ENCODE peak calls at places on chromosome 2, in five cellular contexts. A is GM12878, Y is keratinocyte, B is tibial nerve, V is A549. U is an unnamed sample.

GRCh38 chr2:120473522-120474271 is 127.8 kb downstream of the INHBB start:
- DNase-seq in A (no peak), Y (peak), B (no peak), V (no peak), U (peak)

GRCh38 chr2:10405441-10405840 is 42.7 kb downstream of the ODC1 start:
- DNase-seq in A (no peak), Y (peak), B (no peak), V (peak), U (peak)

GRCh38 chr2:234768608-234769196 is 183.1 kb upstream of the SH3BP4 start:
- DNase-seq in A (no peak), Y (no peak), B (no peak), V (no peak), U (no peak)

GRCh38 chr2:3536682-3537632 is 17.6 kb upstream of the ADI1 start:
- DNase-seq in A (no peak), Y (no peak), B (peak), V (peak), U (no peak)

GRCh38 chr2:160384791-160385190 is 108.8 kb downstream of the RBMS1 start:
- DNase-seq in A (no peak), Y (no peak), B (no peak), V (no peak), U (no peak)

GRCh38 chr2:151861171-151861570 is 33.0 kb upstream of the ARL5A start:
- DNase-seq in A (no peak), Y (no peak), B (no peak), V (no peak), U (no peak)

GRCh38 chr2:120594856-120595685 is 140.6 kb upstream of the GLI2 start:
- DNase-seq in A (no peak), Y (peak), B (no peak), V (peak), U (peak)

GRCh38 chr2:101306410-101306809 is 2.1 kb downstream of the RNF149 start:
- DNase-seq in A (no peak), Y (no peak), B (no peak), V (no peak), U (no peak)

GRCh38 chr2:232292395-232293154 is 86.0 kb upstream of the ALPP start:
- DNase-seq in A (no peak), Y (no peak), B (peak), V (peak), U (no peak)

GRCh38 chr2:164606557-164606956 is 14.7 kb downstream of the GRB14 start:
- DNase-seq in A (no peak), Y (no peak), B (no peak), V (no peak), U (no peak)
- H3K27ac ChIP-seq in A (no peak), Y (no peak), B (peak), V (no peak), U (no peak)

DNA sequence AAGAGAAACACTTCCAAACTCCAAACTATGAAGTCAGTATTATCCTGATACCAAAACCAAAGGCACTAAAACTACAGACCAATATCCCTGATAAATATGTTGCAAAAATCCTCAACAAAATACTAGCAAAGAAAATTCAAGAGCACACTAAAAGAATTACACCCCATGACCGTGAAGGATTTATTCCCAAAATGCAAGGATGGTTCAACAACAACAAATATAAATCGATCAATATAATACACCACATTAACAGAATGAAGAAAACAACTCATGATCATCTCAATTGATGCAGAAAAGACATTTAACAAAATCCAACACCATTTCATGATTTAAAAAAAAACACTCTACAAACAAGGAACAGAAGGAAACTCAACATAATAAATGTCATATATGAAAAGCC is 50.5 kb downstream of the IWS1 start:
- DNase-seq in A (no peak), Y (no peak), B (no peak), V (no peak), U (no peak)
- H3K27ac ChIP-seq in A (no peak), Y (no peak), B (no peak), V (no peak), U (no peak)

GRCh38 chr2:100213595-100213994 is 71.2 kb upstream of the AFF3 start:
- DNase-seq in A (no peak), Y (no peak), B (no peak), V (no peak), U (no peak)

GRCh38 chr2:100212820-100213219 is 70.4 kb upstream of the AFF3 start:
- DNase-seq in A (no peak), Y (no peak), B (no peak), V (no peak), U (no peak)

GRCh38 chr2:100216015-100216414 is 73.6 kb upstream of the AFF3 start:
- DNase-seq in A (no peak), Y (no peak), B (no peak), V (no peak), U (no peak)

GRCh38 chr2:100215375-100215774 is 73.0 kb upstream of the AFF3 start:
- DNase-seq in A (no peak), Y (no peak), B (no peak), V (no peak), U (no peak)

GRCh38 chr2:100214265-100214961 is 72.0 kb upstream of the AFF3 start:
- DNase-seq in A (no peak), Y (no peak), B (no peak), V (no peak), U (no peak)
- H3K27ac ChIP-seq in A (no peak), Y (no peak), B (peak), V (no peak), U (no peak)

GRCh38 chr2:53500181-53500580 is 267.4 kb upstream of the CHAC2 start:
- DNase-seq in A (no peak), Y (no peak), B (no peak), V (no peak), U (no peak)

GRCh38 chr2:53498210-53498609 is 269.4 kb upstream of the CHAC2 start:
- DNase-seq in A (no peak), Y (no peak), B (no peak), V (no peak), U (no peak)

GRCh38 chr2:53497020-53497419 is 270.6 kb upstream of the CHAC2 start:
- DNase-seq in A (no peak), Y (no peak), B (no peak), V (no peak), U (no peak)
- H3K27ac ChIP-seq in A (no peak), Y (no peak), B (no peak), V (no peak), U (no peak)

DNA sequence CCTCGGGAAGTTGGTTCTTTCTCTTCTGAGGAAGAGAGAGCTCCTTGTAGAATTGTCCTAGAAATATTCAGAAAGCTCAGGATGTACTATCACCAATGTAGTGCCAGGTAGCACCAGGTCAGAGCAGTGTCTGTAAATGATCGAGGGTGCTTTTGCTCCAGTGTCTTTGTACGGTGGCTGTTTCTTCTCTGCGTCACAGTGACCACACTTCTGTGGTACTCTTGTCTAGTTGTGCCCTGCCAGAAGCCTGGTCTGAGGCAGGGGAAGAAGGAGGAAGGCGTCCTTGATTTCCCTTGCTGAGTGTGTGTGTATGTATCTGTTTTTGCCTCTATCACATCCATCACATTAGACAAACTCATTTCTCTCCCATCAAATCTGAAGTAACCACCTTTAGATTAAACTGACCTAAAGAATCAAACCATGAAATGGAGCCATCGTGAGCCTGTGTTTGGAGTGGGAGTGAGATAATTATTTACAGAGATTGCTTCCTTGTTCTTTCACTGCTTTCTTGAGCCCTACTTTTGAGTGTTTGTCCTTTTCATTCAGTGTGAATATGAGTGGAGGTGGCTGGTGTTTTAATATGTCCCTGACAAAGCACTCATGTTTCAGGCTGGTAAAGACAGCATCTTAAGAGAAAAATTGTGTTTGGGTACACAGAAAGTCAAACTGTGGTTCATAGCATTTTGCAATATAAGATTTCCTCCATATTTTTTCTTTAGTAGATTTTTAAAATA is 97.2 kb downstream of the ACOXL start:
- DNase-seq in A (no peak), Y (no peak), B (no peak), V (no peak), U (no peak)
- H3K27ac ChIP-seq in A (no peak), Y (no peak), B (no peak), V (no peak), U (no peak)

GRCh38 chr2:158716921-158717320 is 78.2 kb upstream of the DAPL1 start:
- DNase-seq in A (no peak), Y (no peak), B (no peak), V (no peak), U (no peak)

GRCh38 chr2:158719411-158719810 is 75.7 kb upstream of the DAPL1 start:
- DNase-seq in A (no peak), Y (no peak), B (no peak), V (no peak), U (no peak)

GRCh38 chr2:158717366-158718195 is 77.5 kb upstream of the DAPL1 start:
- DNase-seq in A (no peak), Y (no peak), B (no peak), V (no peak), U (no peak)

GRCh38 chr2:158718196-158718585 is 76.9 kb upstream of the DAPL1 start:
- DNase-seq in A (no peak), Y (no peak), B (no peak), V (no peak), U (no peak)

DNA sequence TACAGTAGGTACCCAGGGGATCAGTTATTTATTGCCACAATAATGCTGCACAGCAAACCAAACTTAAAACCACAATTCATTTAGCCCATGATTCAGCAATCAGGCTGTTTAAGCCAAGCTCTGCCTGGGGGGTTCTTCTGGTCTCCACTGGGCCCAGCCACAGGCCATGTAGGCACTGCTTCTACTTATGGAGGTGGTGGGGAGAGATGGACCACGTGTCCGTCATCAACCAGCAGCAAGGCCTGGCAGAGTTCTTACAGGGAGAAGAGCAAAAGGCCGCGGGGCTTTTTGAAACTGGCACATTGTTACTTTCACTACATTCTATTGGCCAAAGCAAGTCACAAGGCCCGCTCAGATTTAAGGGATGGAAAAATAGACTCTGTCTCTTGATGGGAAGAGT is 76.3 kb upstream of the DAPL1 start:
- DNase-seq in A (no peak), Y (no peak), B (no peak), V (no peak), U (no peak)
- H3K27ac ChIP-seq in A (no peak), Y (no peak), B (no peak), V (no peak), U (no peak)

GRCh38 chr2:47041065-47041464 is 114.0 kb downstream of the STPG4 start:
- DNase-seq in A (no peak), Y (no peak), B (no peak), V (no peak), U (no peak)

GRCh38 chr2:47039913-47040562 is 115.1 kb downstream of the STPG4 start:
- DNase-seq in A (no peak), Y (no peak), B (no peak), V (no peak), U (no peak)

GRCh38 chr2:47040662-47041061 is 114.4 kb downstream of the STPG4 start:
- DNase-seq in A (no peak), Y (no peak), B (no peak), V (no peak), U (no peak)

GRCh38 chr2:47038656-47039501 is 116.2 kb downstream of the STPG4 start:
- DNase-seq in A (peak), Y (no peak), B (no peak), V (no peak), U (no peak)

DNA sequence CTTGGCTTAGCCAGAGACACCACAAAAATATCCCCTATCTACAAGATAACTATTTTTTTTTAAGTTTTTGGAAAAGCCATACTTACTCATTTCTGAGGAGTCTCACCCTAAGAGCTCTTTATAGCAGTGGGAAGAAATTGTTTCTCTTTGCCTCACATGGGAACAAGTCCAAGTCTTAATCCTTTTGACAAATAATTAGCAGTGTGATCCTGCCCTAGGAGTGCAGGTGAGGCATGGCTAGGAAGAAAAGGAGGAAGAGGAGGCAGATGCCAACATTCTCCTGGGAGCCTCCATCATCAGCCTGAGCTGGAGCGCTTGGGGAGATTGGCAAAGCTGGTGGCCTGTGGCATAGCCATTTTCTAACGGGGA is 115.6 kb downstream of the STPG4 start:
- DNase-seq in A (no peak), Y (no peak), B (no peak), V (no peak), U (no peak)
- H3K27ac ChIP-seq in A (peak), Y (no peak), B (peak), V (peak), U (no peak)

U was measured in epithelial cell of prostate.